ENCODE peak calls at places on chromosomes 1 and 21, in five cellular contexts. One of them, this sample, is unnamed. For H3K4me1, the result is how much of the 10 kb centered on the place peaks cover.

GRCh38 chr1:19312782-19313635 is 883 bp downstream of the SLC66A1 start:
- DNase-seq in thoracic aorta: no peak
- DNase-seq in neural progenitor cell: no peak
- DNase-seq in adrenal gland: no peak
- DNase-seq in endodermal cell: no peak
- DNase-seq in this sample: no peak

GRCh38 chr1:199742547-199742946 is 285.0 kb upstream of the NR5A2 start:
- DNase-seq in adrenal gland: no peak
- DNase-seq in neural progenitor cell: no peak
- DNase-seq in thoracic aorta: no peak
- DNase-seq in endodermal cell: no peak
- DNase-seq in this sample: no peak

GRCh38 chr1:63780541-63780940 is 6.7 kb downstream of the ROR1 start:
- DNase-seq in thoracic aorta: no peak
- DNase-seq in neural progenitor cell: peak
- DNase-seq in endodermal cell: no peak
- DNase-seq in adrenal gland: no peak
- DNase-seq in this sample: no peak

GRCh38 chr21:29114765-29115164 is 15.7 kb upstream of the MAP3K7CL start:
- DNase-seq in endodermal cell: peak
- DNase-seq in thoracic aorta: no peak
- DNase-seq in adrenal gland: no peak
- DNase-seq in neural progenitor cell: peak
- DNase-seq in this sample: no peak

GRCh38 chr1:226717256-226717909 is 21.7 kb downstream of the ITPKB start:
- DNase-seq in endodermal cell: no peak
- DNase-seq in adrenal gland: no peak
- DNase-seq in thoracic aorta: no peak
- DNase-seq in neural progenitor cell: no peak
- DNase-seq in this sample: no peak

GRCh38 chr1:18936814-18937481 is 19.5 kb downstream of the IFFO2 start:
- DNase-seq in adrenal gland: no peak
- DNase-seq in thoracic aorta: no peak
- DNase-seq in neural progenitor cell: no peak
- DNase-seq in endodermal cell: no peak
- DNase-seq in this sample: no peak

GRCh38 chr1:239389703-239390102 is 3.3 kb downstream of the CHRM3 start:
- DNase-seq in thoracic aorta: no peak
- DNase-seq in endodermal cell: no peak
- DNase-seq in neural progenitor cell: no peak
- DNase-seq in adrenal gland: no peak
- DNase-seq in this sample: no peak

GRCh38 chr1:96234299-96234698 is 487.3 kb upstream of the PTBP2 start:
- DNase-seq in endodermal cell: peak
- DNase-seq in thoracic aorta: no peak
- DNase-seq in adrenal gland: peak
- DNase-seq in neural progenitor cell: no peak
- DNase-seq in this sample: peak

GRCh38 chr1:47675047-47675675 is 237.3 kb downstream of the FOXD2 start:
- DNase-seq in adrenal gland: no peak
- DNase-seq in thoracic aorta: no peak
- DNase-seq in endodermal cell: peak
- DNase-seq in neural progenitor cell: no peak
- DNase-seq in this sample: no peak

GRCh38 chr1:35894183-35894582 is 11.2 kb downstream of the AGO1 start:
- DNase-seq in endodermal cell: no peak
- DNase-seq in thoracic aorta: no peak
- DNase-seq in neural progenitor cell: no peak
- DNase-seq in adrenal gland: peak
- DNase-seq in this sample: no peak

GRCh38 chr1:78649628-78650027 is at the start of gene IFI44:
- DNase-seq in endodermal cell: no peak
- DNase-seq in adrenal gland: peak
- DNase-seq in thoracic aorta: peak
- DNase-seq in neural progenitor cell: no peak
- DNase-seq in this sample: no peak

GRCh38 chr1:182299728-182300581 is 91.6 kb downstream of the GLUL start:
- DNase-seq in neural progenitor cell: peak
- DNase-seq in endodermal cell: peak
- DNase-seq in thoracic aorta: no peak
- DNase-seq in adrenal gland: peak
- DNase-seq in this sample: no peak

GRCh38 chr21:15224346-15225086 is 159.7 kb upstream of the NRIP1 start:
- DNase-seq in thoracic aorta: no peak
- DNase-seq in endodermal cell: no peak
- DNase-seq in adrenal gland: no peak
- DNase-seq in neural progenitor cell: no peak
- DNase-seq in this sample: no peak

GRCh38 chr1:201307239-201307638 is 23.9 kb downstream of the PKP1 start:
- DNase-seq in thoracic aorta: no peak
- DNase-seq in neural progenitor cell: no peak
- DNase-seq in adrenal gland: no peak
- DNase-seq in endodermal cell: no peak
- DNase-seq in this sample: no peak

GRCh38 chr21:36917487-36918158 is 48.8 kb downstream of the HLCS start:
- DNase-seq in endodermal cell: peak
- DNase-seq in neural progenitor cell: peak
- DNase-seq in adrenal gland: peak
- DNase-seq in thoracic aorta: no peak
- DNase-seq in this sample: no peak

GRCh38 chr21:42841156-42841915 is 38.0 kb downstream of the WDR4 start:
- DNase-seq in endodermal cell: peak
- DNase-seq in thoracic aorta: no peak
- DNase-seq in neural progenitor cell: no peak
- DNase-seq in adrenal gland: peak
- DNase-seq in this sample: no peak

GRCh38 chr1:151946366-151946764 is 37.1 kb upstream of the THEM4 start:
- DNase-seq in endodermal cell: no peak
- DNase-seq in adrenal gland: no peak
- DNase-seq in neural progenitor cell: no peak
- DNase-seq in thoracic aorta: no peak
- DNase-seq in this sample: no peak
- H3K4me3 ChIP-seq in endodermal cell: no peak
- H3K4me3 ChIP-seq in adrenal gland: no peak
- H3K4me3 ChIP-seq in neural progenitor cell: no peak
- H3K4me3 ChIP-seq in thoracic aorta: no peak
- H3K4me3 ChIP-seq in this sample: no peak

GRCh38 chr1:228073870-228074545 is 8.5 kb upstream of the ARF1 start:
- DNase-seq in neural progenitor cell: peak
- DNase-seq in endodermal cell: peak
- DNase-seq in adrenal gland: peak
- DNase-seq in thoracic aorta: no peak
- DNase-seq in this sample: peak
- TF ChIP-seq CTCF in neural progenitor cell: peak
- TF ChIP-seq CTCF in endodermal cell: peak
- TF ChIP-seq CTCF in adrenal gland: no peak
- TF ChIP-seq CTCF in thoracic aorta: no peak
- TF ChIP-seq CTCF in this sample: peak

GRCh38 chr1:184568148-184568547 is 181.3 kb downstream of the C1orf21 start:
- DNase-seq in neural progenitor cell: no peak
- DNase-seq in endodermal cell: no peak
- DNase-seq in adrenal gland: no peak
- DNase-seq in thoracic aorta: no peak
- DNase-seq in this sample: no peak
- H3K4me1 ChIP-seq in neural progenitor cell: under half
- H3K4me1 ChIP-seq in endodermal cell: under half
- H3K4me1 ChIP-seq in adrenal gland: under half
- H3K4me1 ChIP-seq in thoracic aorta: under half
- H3K4me1 ChIP-seq in this sample: under half

DNA sequence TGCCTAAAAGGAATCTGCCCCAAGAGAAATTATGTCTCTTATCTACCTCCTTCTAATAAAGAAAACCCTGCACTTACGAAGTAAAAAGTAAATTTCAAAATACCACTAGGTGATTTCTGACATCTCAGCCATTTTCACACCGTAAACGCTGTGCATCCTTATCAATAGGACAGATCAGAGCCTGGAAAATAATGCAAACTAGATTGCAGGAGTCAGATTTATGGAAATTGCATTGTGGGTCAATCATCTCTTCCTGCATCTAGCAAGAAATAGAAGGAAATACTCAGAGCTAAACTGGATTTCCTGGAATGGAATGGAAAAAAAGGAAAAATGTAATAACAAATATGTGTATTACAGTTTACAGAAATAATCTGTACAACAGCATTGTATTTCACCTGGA is 114.3 kb upstream of the PLPPR4 start:
- DNase-seq in thoracic aorta: no peak
- DNase-seq in endodermal cell: no peak
- DNase-seq in adrenal gland: no peak
- DNase-seq in neural progenitor cell: no peak
- DNase-seq in this sample: no peak
- H3K4me3 ChIP-seq in thoracic aorta: no peak
- H3K4me3 ChIP-seq in endodermal cell: no peak
- H3K4me3 ChIP-seq in adrenal gland: no peak
- H3K4me3 ChIP-seq in neural progenitor cell: no peak
- H3K4me3 ChIP-seq in this sample: no peak

DNA sequence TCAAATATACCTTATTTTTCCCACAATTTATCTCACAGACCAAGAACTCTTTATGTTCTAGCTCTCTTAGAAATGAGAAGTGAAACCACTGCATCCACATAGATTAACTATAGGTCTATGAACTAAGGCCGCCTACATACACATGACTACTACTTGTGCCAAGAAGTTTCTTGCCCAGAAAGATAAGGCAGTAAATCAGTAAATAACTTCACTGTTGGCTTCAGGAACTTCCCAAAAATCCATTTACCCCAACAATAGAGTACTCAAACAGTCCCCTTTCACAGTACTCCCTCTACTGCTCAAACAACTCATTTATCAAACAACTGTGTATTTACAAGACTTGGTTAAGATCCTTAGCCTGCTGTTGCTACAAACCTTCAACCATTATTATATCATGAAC is 96.5 kb downstream of the NME7 start:
- DNase-seq in adrenal gland: no peak
- DNase-seq in neural progenitor cell: peak
- DNase-seq in thoracic aorta: no peak
- DNase-seq in endodermal cell: no peak
- DNase-seq in this sample: no peak
- TF ChIP-seq CTCF in adrenal gland: no peak
- TF ChIP-seq CTCF in neural progenitor cell: no peak
- TF ChIP-seq CTCF in thoracic aorta: no peak
- TF ChIP-seq CTCF in endodermal cell: peak
- TF ChIP-seq CTCF in this sample: no peak

GRCh38 chr1:228369608-228370438 is 36.8 kb downstream of the TRIM11 start:
- DNase-seq in endodermal cell: no peak
- DNase-seq in adrenal gland: peak
- DNase-seq in thoracic aorta: no peak
- DNase-seq in neural progenitor cell: no peak
- DNase-seq in this sample: peak
- H3K4me1 ChIP-seq in endodermal cell: under half
- H3K4me1 ChIP-seq in adrenal gland: under half
- H3K4me1 ChIP-seq in thoracic aorta: under half
- H3K4me1 ChIP-seq in neural progenitor cell: under half
- H3K4me1 ChIP-seq in this sample: under half

DNA sequence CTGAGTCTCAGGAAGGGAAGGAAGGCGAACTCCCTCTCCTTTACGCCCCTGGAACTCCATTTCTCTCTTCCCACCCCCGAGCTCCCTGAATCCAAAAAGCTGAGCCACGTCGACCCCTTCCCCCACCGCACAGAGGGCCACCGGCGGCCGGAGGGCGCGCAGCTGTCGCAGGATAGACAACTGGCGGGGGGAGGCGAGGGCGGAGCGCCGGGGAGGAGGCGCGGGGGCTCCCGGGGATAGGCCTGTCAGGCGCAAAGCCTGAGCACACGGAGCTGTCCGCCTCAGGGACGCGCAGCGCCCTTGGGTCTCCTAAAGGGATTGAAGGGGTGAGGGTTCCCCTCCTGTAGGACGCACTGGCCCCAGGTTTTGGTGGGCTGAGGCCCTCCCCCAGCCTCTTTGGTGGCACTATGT is 752 bp upstream of the ACTA1 start:
- DNase-seq in thoracic aorta: no peak
- DNase-seq in adrenal gland: no peak
- DNase-seq in neural progenitor cell: peak
- DNase-seq in endodermal cell: peak
- DNase-seq in this sample: peak
- H3K4me3 ChIP-seq in thoracic aorta: peak
- H3K4me3 ChIP-seq in adrenal gland: no peak
- H3K4me3 ChIP-seq in neural progenitor cell: peak
- H3K4me3 ChIP-seq in endodermal cell: peak
- H3K4me3 ChIP-seq in this sample: peak

This sample was measured in BE2C.